ENCODE peak calls at places on chromosome 12, in six cellular contexts. B, N, I, C, Y and M are unnamed samples.

GRCh38 chr12:108519558-108519957 is 4.5 kb downstream of the FICD start:
- DNase-seq in Y (no peak), C (no peak), B (peak; percentile 34), I (peak; percentile 38), N (no peak), M (no peak)

GRCh38 chr12:31682136-31682962 is 22.9 kb downstream of the ETFBKMT start:
- DNase-seq in N (peak; percentile 87), I (peak; percentile 72), B (peak; percentile 73), C (peak; percentile 81), Y (peak; percentile 69), M (peak; percentile 63)

GRCh38 chr12:108750471-108751402 is 19.4 kb upstream of the CORO1C start:
- DNase-seq in N (no peak), C (no peak), I (no peak), B (no peak), Y (no peak), M (no peak)

GRCh38 chr12:88934163-88934747 is 354.0 kb upstream of the KITLG start:
- DNase-seq in C (no peak), Y (no peak), I (no peak), N (peak; percentile 39), B (no peak), M (no peak)

GRCh38 chr12:22255097-22255496 is 79.4 kb downstream of the ST8SIA1 start:
- DNase-seq in I (no peak), B (peak; percentile 44), C (no peak), N (no peak), Y (no peak), M (no peak)

GRCh38 chr12:77667101-77667500 is 163.6 kb upstream of the NAV3 start:
- DNase-seq in I (no peak), N (no peak), B (no peak), C (no peak), Y (no peak), M (no peak)

GRCh38 chr12:82651489-82651888 is 35.2 kb upstream of the TMTC2 start:
- DNase-seq in B (no peak), N (no peak), C (no peak), Y (no peak), I (no peak), M (peak; percentile 81)

GRCh38 chr12:76029982-76030377 is 1.6 kb downstream of the PHLDA1 start:
- DNase-seq in N (peak; percentile 59), Y (no peak), B (peak; percentile 22), C (no peak), I (no peak), M (peak; percentile 78)

GRCh38 chr12:80939231-80939950 is 1.7 kb upstream of the LIN7A start:
- DNase-seq in I (no peak), N (peak; percentile 9), Y (no peak), B (no peak), C (peak; percentile 21), M (no peak)

GRCh38 chr12:21026302-21026701 is 104.7 kb upstream of the SLCO1B1 start:
- DNase-seq in B (no peak), Y (no peak), N (no peak), C (no peak), I (no peak), M (no peak)

GRCh38 chr12:93135286-93136239 is 206.5 kb upstream of the EEA1 start:
- DNase-seq in C (peak; percentile 91), B (no peak), Y (no peak), I (no peak), N (peak; percentile 90), M (no peak)

GRCh38 chr12:80313184-80313583 is 130.9 kb upstream of the PTPRQ start:
- DNase-seq in N (peak; percentile 34), I (no peak), Y (no peak), C (no peak), B (no peak), M (no peak)

GRCh38 chr12:108324678-108325358 is 14.3 kb downstream of the CMKLR1 start:
- DNase-seq in B (no peak), C (no peak), I (no peak), N (no peak), Y (no peak), M (no peak)

GRCh38 chr12:110791589-110791988 is 48.9 kb upstream of the PPP1CC start:
- DNase-seq in B (no peak), N (no peak), C (no peak), Y (no peak), I (no peak), M (no peak)

DNA sequence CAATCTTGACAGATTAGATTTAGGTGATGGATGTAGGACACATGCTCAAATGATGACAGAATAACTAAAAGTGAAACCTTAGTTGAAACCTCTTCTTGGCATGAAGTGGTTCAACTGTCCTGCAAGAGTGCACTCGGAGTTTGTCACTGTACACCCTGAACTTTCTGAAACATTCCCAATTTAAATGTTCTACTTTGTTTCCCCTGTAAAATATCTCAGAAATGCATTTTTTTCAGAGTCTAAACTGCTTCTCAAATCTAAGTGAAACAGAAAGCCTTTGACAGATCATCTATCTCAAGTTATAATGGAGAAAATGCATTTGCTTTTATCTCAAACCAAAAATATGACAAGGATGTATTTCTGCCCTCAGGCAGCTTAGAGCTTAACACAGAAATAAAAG is 66.0 kb downstream of the BHLHE41 start:
- DNase-seq in B (no peak), N (no peak), I (no peak), C (no peak), Y (no peak), M (no peak)
- TF ChIP-seq JUN in B (no peak), N (no peak), I (no peak), C (no peak), Y (no peak), M (no peak)

GRCh38 chr12:56299308-56299852 is 750 bp downstream of the CS start:
- DNase-seq in C (no peak), B (no peak), Y (no peak), I (peak; percentile 27), N (no peak), M (peak; percentile 27)
- TF ChIP-seq JUN in C (no peak), B (no peak), Y (no peak), I (no peak), N (no peak), M (no peak)

GRCh38 chr12:28974166-28974565 is 174.9 kb upstream of the FAR2 start:
- DNase-seq in B (no peak), Y (no peak), C (no peak), N (no peak), I (no peak), M (no peak)
- TF ChIP-seq JUN in B (no peak), Y (no peak), C (no peak), N (no peak), I (no peak), M (no peak)

GRCh38 chr12:1553546-1553945 is 40.8 kb downstream of the FBXL14 start:
- DNase-seq in Y (no peak), I (no peak), N (no peak), C (no peak), B (no peak), M (no peak)

GRCh38 chr12:1552171-1552570 is 42.2 kb downstream of the FBXL14 start:
- DNase-seq in I (no peak), C (no peak), Y (no peak), N (no peak), B (no peak), M (no peak)

GRCh38 chr12:1551496-1551895 is 42.9 kb downstream of the FBXL14 start:
- DNase-seq in B (no peak), Y (no peak), N (no peak), C (no peak), I (no peak), M (no peak)

GRCh38 chr12:1553987-1554982 is 40.1 kb downstream of the FBXL14 start:
- DNase-seq in C (no peak), B (no peak), N (no peak), Y (no peak), I (no peak), M (no peak)

GRCh38 chr12:1552978-1553471 is 41.4 kb downstream of the FBXL14 start:
- DNase-seq in Y (no peak), B (no peak), N (no peak), I (no peak), C (no peak), M (no peak)
- TF ChIP-seq JUN in Y (no peak), B (no peak), N (no peak), I (no peak), C (no peak), M (no peak)

GRCh38 chr12:105573574-105573973 is 243.1 kb downstream of the C12orf75 start:
- DNase-seq in I (no peak), N (no peak), B (no peak), C (no peak), Y (no peak), M (no peak)

GRCh38 chr12:105570944-105571343 is 240.5 kb downstream of the C12orf75 start:
- DNase-seq in C (no peak), I (no peak), Y (no peak), B (no peak), N (no peak), M (no peak)

GRCh38 chr12:105569886-105570285 is 239.4 kb downstream of the C12orf75 start:
- DNase-seq in C (no peak), I (no peak), N (no peak), B (no peak), Y (no peak), M (no peak)

GRCh38 chr12:105574056-105574715 is 243.7 kb downstream of the C12orf75 start:
- DNase-seq in C (no peak), I (no peak), N (no peak), B (no peak), Y (no peak), M (no peak)
- TF ChIP-seq JUN in C (no peak), I (no peak), N (no peak), B (no peak), Y (no peak), M (no peak)

GRCh38 chr12:123707466-123707865 is 4.7 kb upstream of the ATP6V0A2 start:
- DNase-seq in C (no peak), I (no peak), N (no peak), Y (no peak), B (no peak), M (no peak)

DNA sequence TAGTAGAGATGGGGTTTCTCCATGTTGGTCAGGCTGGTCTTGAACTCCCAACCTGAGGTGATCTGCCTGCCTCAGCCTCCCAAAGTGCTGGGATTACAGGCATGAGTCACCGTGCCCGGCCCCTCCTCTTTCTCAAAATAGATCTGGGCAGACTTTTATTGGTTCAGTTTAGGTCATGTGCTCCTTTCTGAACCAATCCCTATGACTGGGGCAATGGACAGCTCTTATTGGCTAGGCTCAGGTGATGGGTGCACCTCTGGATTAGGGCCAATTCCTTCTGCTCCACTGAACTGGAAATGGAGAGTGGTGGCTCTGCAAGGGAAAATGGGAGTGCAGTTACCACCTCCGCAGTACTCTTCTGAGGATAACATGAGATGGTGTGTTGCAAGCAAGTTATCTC is 6.2 kb upstream of the ATP6V0A2 start:
- DNase-seq in B (no peak), Y (no peak), C (peak; percentile 12), I (peak; percentile 53), N (no peak), M (peak; percentile 33)
- TF ChIP-seq JUN in B (no peak), Y (no peak), C (no peak), I (no peak), N (no peak), M (no peak)